ENCODE peak calls at places on chromosomes 6 and 20, in five cellular contexts. B is lung, V is right atrium auricular region, E is brain microvascular endothelial cell, K is IMR-90. H is an unnamed sample.

GRCh38 chr20:23308908-23309307 is 41.7 kb upstream of the NXT1 start:
- DNase-seq in B (no peak), V (no peak), E (no peak), K (no peak), H (no peak)

GRCh38 chr20:40160151-40160550 is 528.9 kb downstream of the MAFB start:
- DNase-seq in B (peak), V (peak), E (peak), K (peak), H (peak)

GRCh38 chr20:41177636-41178035 is 40.3 kb downstream of the PLCG1 start:
- DNase-seq in B (peak), V (peak), E (peak), K (peak), H (peak)

GRCh38 chr6:80433010-80433665 is 326.7 kb downstream of the BCKDHB start:
- DNase-seq in B (no peak), V (no peak), E (no peak), K (no peak), H (no peak)

GRCh38 chr6:157942351-157942750 is 39.3 kb upstream of the SYNJ2 start:
- DNase-seq in B (no peak), V (no peak), E (no peak), K (no peak), H (no peak)

GRCh38 chr20:23081263-23081811 is 4.8 kb downstream of the CD93 start:
- DNase-seq in B (no peak), V (no peak), E (no peak), K (no peak), H (no peak)

GRCh38 chr6:155396605-155397004 is 59.0 kb downstream of the NOX3 start:
- DNase-seq in B (no peak), V (no peak), E (no peak), K (no peak), H (no peak)

GRCh38 chr20:5168582-5169396 is 42.0 kb downstream of the CDS2 start:
- DNase-seq in B (no peak), V (no peak), E (no peak), K (peak), H (peak)

GRCh38 chr20:7879883-7880282 is 60.4 kb downstream of the HAO1 start:
- DNase-seq in B (no peak), V (no peak), E (peak), K (peak), H (no peak)

GRCh38 chr20:62666736-62667529 is 24.6 kb downstream of the SLCO4A1 start:
- DNase-seq in B (peak), V (peak), E (no peak), K (peak), H (peak)

GRCh38 chr6:154319231-154319858 is 37.3 kb downstream of the IPCEF1 start:
- DNase-seq in B (no peak), V (no peak), E (peak), K (peak), H (no peak)

GRCh38 chr20:7291946-7292345 is 524.5 kb downstream of the BMP2 start:
- DNase-seq in B (no peak), V (no peak), E (no peak), K (no peak), H (no peak)

DNA sequence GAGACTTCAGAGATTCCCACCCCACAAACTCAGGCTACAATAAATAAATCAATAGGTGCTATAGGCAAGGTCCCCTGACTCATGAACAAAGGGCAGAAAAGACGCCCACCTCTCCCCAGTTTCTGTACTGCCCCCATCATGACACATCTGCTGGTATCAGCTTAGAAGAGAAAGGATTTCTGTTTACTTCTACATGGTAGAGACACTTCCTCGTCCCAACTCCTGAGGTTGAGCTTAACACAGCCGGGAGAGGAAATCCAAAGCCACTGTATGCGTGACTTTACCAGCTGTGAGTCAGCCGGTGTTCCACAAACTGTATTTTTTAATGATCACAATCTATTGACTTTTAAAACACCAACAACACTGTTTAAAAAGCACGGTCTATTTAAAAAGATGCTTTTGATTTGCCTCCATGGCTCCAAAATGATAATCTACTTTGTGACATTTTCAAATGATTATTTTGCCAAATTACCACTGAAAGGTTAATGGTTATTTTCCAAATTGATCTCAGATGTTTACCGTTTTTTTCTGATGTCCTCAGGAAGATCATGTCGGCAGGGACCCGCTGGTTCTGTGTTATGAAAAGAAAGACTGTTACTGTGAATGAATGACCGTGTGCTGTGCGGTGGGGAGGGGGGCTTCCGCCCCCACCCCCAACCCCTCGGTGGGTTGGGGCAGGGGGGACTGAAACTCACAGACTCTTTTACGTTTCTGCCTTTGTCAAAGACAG is 72.5 kb downstream of the ATP9A start:
- DNase-seq in B (no peak), V (no peak), E (peak), K (peak), H (no peak)
- H3K4me3 ChIP-seq in B (no peak), V (no peak), E (peak), K (peak), H (no peak)

DNA sequence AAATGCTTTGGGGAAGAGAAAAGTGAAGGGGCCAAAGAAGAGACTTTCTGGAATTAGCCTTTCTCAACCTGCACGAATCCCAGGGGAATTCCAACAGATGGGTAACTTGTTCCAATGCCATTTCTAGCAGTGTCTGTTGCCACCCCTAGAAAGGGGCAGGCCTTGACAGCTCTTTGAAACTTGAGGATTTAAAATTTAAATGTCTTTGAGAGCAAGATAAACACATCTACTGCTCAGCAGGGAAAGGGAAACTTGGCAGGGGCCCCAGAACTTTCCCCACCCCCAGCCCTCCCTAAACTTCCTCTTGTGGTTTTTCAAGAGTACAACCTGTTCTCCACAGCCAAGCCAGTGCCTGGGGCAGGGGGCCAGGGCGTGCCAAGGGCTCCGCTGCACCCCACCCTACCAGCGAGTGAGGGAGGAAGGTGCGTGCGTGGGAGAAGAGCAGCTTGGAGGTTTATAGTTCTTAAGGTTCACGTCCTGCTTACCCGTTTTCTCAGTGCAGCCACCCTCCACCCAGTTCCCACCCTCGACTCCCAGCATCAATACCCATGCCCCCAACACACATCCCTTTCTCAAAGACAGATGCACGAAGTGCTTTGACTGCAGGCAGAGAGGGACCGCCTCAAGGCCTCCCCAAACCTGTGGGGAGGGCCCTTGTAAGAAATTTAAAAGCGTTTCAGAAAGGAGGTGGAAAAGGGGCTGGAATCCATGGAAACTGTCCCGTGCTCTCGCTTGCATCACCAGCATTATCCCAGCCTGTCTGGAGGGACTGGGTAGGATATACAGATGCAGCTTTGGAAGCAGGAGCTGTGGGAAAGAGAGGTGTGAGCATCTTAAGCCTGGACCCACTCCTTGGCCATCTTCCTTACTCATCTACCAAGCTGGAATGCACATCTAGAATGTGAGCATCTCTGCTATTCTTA is 4.5 kb upstream of the TAF8 start:
- DNase-seq in B (peak), V (peak), E (peak), K (peak), H (peak)
- H3K4me3 ChIP-seq in B (no peak), V (peak), E (peak), K (no peak), H (peak)

GRCh38 chr6:136289327-136289578 is 393 bp downstream of the BCLAF1 start:
- DNase-seq in B (peak), V (peak), E (peak), K (peak), H (peak)
- H3K4me3 ChIP-seq in B (peak), V (peak), E (peak), K (peak), H (peak)

DNA sequence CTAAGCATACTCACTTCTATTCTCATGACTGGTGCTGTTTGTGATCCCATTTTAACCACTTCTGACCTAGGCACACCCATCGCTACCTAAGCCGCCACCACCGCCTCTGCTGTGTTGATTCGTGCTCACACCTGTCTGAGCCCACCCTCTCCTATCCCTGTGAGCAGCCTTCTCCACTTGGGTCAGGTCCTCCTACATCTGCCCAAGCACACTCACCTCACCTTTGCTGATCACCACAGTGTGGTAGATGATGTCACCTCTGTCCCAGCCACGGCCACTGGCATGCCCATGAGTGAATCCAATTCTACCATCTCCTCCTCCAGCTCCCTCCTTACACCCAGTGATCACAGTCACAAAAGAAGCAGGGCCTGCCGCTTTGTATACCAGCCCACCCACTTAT is 20.8 kb downstream of the MUC22 start:
- DNase-seq in B (no peak), V (no peak), E (no peak), K (no peak), H (no peak)
- H3K4me3 ChIP-seq in B (no peak), V (no peak), E (no peak), K (no peak), H (no peak)